ENCODE peak calls at places on chromosomes 7 and 10, in eight cellular contexts. One of them, this sample, is unnamed.

GRCh38 chr10:133260895-133261725 is 15.6 kb downstream of the ADAM8 start:
- DNase-seq in progenitor cell of endocrine pancreas: no peak
- DNase-seq in GM12878: no peak
- DNase-seq in colonic mucosa: peak
- DNase-seq in DND-41: no peak
- DNase-seq in fibroblast of villous mesenchyme: peak
- DNase-seq in lower leg skin: peak
- DNase-seq in psoas muscle: peak
- DNase-seq in this sample: peak

GRCh38 chr7:144725070-144725469 is 110.8 kb downstream of the TPK1 start:
- DNase-seq in colonic mucosa: no peak
- DNase-seq in psoas muscle: no peak
- DNase-seq in GM12878: no peak
- DNase-seq in fibroblast of villous mesenchyme: no peak
- DNase-seq in lower leg skin: no peak
- DNase-seq in DND-41: no peak
- DNase-seq in progenitor cell of endocrine pancreas: no peak
- DNase-seq in this sample: no peak

GRCh38 chr10:17276756-17277424 is 48.8 kb downstream of the VIM start:
- DNase-seq in lower leg skin: no peak
- DNase-seq in GM12878: no peak
- DNase-seq in progenitor cell of endocrine pancreas: no peak
- DNase-seq in colonic mucosa: no peak
- DNase-seq in psoas muscle: no peak
- DNase-seq in fibroblast of villous mesenchyme: no peak
- DNase-seq in DND-41: no peak
- DNase-seq in this sample: no peak

GRCh38 chr7:55786901-55787300 is 75.7 kb downstream of the SEPTIN14 start:
- DNase-seq in lower leg skin: peak
- DNase-seq in psoas muscle: no peak
- DNase-seq in GM12878: no peak
- DNase-seq in progenitor cell of endocrine pancreas: no peak
- DNase-seq in colonic mucosa: no peak
- DNase-seq in fibroblast of villous mesenchyme: no peak
- DNase-seq in DND-41: no peak
- DNase-seq in this sample: no peak

GRCh38 chr7:105210721-105211205 is 178.0 kb downstream of the SRPK2 start:
- DNase-seq in psoas muscle: no peak
- DNase-seq in fibroblast of villous mesenchyme: no peak
- DNase-seq in GM12878: peak
- DNase-seq in progenitor cell of endocrine pancreas: no peak
- DNase-seq in lower leg skin: no peak
- DNase-seq in DND-41: no peak
- DNase-seq in colonic mucosa: no peak
- DNase-seq in this sample: peak

GRCh38 chr10:1737222-1738061 is at the start of gene ADARB2:
- DNase-seq in fibroblast of villous mesenchyme: no peak
- DNase-seq in progenitor cell of endocrine pancreas: peak
- DNase-seq in DND-41: peak
- DNase-seq in lower leg skin: no peak
- DNase-seq in psoas muscle: no peak
- DNase-seq in GM12878: peak
- DNase-seq in colonic mucosa: no peak
- DNase-seq in this sample: peak

GRCh38 chr10:114472874-114473248 is 68.6 kb upstream of the AFAP1L2 start:
- DNase-seq in fibroblast of villous mesenchyme: no peak
- DNase-seq in progenitor cell of endocrine pancreas: no peak
- DNase-seq in lower leg skin: no peak
- DNase-seq in GM12878: no peak
- DNase-seq in psoas muscle: no peak
- DNase-seq in DND-41: no peak
- DNase-seq in colonic mucosa: no peak
- DNase-seq in this sample: no peak

GRCh38 chr10:127880557-127880956 is 12.2 kb downstream of the CLRN3 start:
- DNase-seq in DND-41: peak
- DNase-seq in psoas muscle: no peak
- DNase-seq in GM12878: no peak
- DNase-seq in progenitor cell of endocrine pancreas: no peak
- DNase-seq in lower leg skin: peak
- DNase-seq in colonic mucosa: peak
- DNase-seq in fibroblast of villous mesenchyme: no peak
- DNase-seq in this sample: no peak

GRCh38 chr7:130748531-130749389 is 14.8 kb upstream of the KLF14 start:
- DNase-seq in fibroblast of villous mesenchyme: no peak
- DNase-seq in progenitor cell of endocrine pancreas: no peak
- DNase-seq in DND-41: no peak
- DNase-seq in colonic mucosa: no peak
- DNase-seq in psoas muscle: no peak
- DNase-seq in lower leg skin: no peak
- DNase-seq in GM12878: no peak
- DNase-seq in this sample: no peak

GRCh38 chr7:158734861-158735260 is 30.3 kb upstream of the NCAPG2 start:
- DNase-seq in DND-41: no peak
- DNase-seq in colonic mucosa: no peak
- DNase-seq in psoas muscle: no peak
- DNase-seq in lower leg skin: no peak
- DNase-seq in progenitor cell of endocrine pancreas: no peak
- DNase-seq in fibroblast of villous mesenchyme: peak
- DNase-seq in GM12878: no peak
- DNase-seq in this sample: no peak

GRCh38 chr7:157077986-157078644 is 60.6 kb upstream of the UBE3C start:
- DNase-seq in GM12878: no peak
- DNase-seq in colonic mucosa: no peak
- DNase-seq in psoas muscle: no peak
- DNase-seq in progenitor cell of endocrine pancreas: peak
- DNase-seq in DND-41: no peak
- DNase-seq in fibroblast of villous mesenchyme: no peak
- DNase-seq in lower leg skin: no peak
- DNase-seq in this sample: peak

GRCh38 chr10:119191881-119192280 is 13.3 kb upstream of the PRDX3 start:
- DNase-seq in DND-41: no peak
- DNase-seq in psoas muscle: no peak
- DNase-seq in progenitor cell of endocrine pancreas: no peak
- DNase-seq in fibroblast of villous mesenchyme: no peak
- DNase-seq in colonic mucosa: no peak
- DNase-seq in GM12878: no peak
- DNase-seq in lower leg skin: peak
- DNase-seq in this sample: peak

GRCh38 chr10:122504551-122504950 is 43.2 kb downstream of the HTRA1 start:
- DNase-seq in lower leg skin: peak
- DNase-seq in progenitor cell of endocrine pancreas: no peak
- DNase-seq in psoas muscle: peak
- DNase-seq in fibroblast of villous mesenchyme: peak
- DNase-seq in colonic mucosa: peak
- DNase-seq in DND-41: no peak
- DNase-seq in GM12878: no peak
- DNase-seq in this sample: no peak

GRCh38 chr7:99975782-99976521 is at the start of gene AZGP1:
- DNase-seq in progenitor cell of endocrine pancreas: no peak
- DNase-seq in fibroblast of villous mesenchyme: no peak
- DNase-seq in lower leg skin: no peak
- DNase-seq in GM12878: no peak
- DNase-seq in DND-41: no peak
- DNase-seq in colonic mucosa: no peak
- DNase-seq in psoas muscle: no peak
- DNase-seq in this sample: no peak

GRCh38 chr10:82888809-82889455 is 1013.9 kb downstream of the NRG3 start:
- DNase-seq in DND-41: no peak
- DNase-seq in lower leg skin: no peak
- DNase-seq in colonic mucosa: no peak
- DNase-seq in psoas muscle: no peak
- DNase-seq in fibroblast of villous mesenchyme: no peak
- DNase-seq in progenitor cell of endocrine pancreas: no peak
- DNase-seq in GM12878: no peak
- DNase-seq in this sample: no peak

GRCh38 chr10:126264089-126265018 is 123.9 kb downstream of the ADAM12 start:
- DNase-seq in GM12878: no peak
- DNase-seq in DND-41: no peak
- DNase-seq in psoas muscle: no peak
- DNase-seq in progenitor cell of endocrine pancreas: no peak
- DNase-seq in fibroblast of villous mesenchyme: peak
- DNase-seq in lower leg skin: no peak
- DNase-seq in colonic mucosa: no peak
- DNase-seq in this sample: no peak

GRCh38 chr10:88028654-88029053 is 165.2 kb downstream of the PTEN start:
- DNase-seq in lower leg skin: no peak
- DNase-seq in fibroblast of villous mesenchyme: no peak
- DNase-seq in progenitor cell of endocrine pancreas: no peak
- DNase-seq in colonic mucosa: peak
- DNase-seq in DND-41: peak
- DNase-seq in GM12878: no peak
- DNase-seq in psoas muscle: no peak
- DNase-seq in this sample: no peak

GRCh38 chr7:1483536-1484505 is 20.4 kb downstream of the INTS1 start:
- DNase-seq in fibroblast of villous mesenchyme: no peak
- DNase-seq in GM12878: no peak
- DNase-seq in DND-41: no peak
- DNase-seq in psoas muscle: no peak
- DNase-seq in colonic mucosa: no peak
- DNase-seq in lower leg skin: no peak
- DNase-seq in progenitor cell of endocrine pancreas: no peak
- DNase-seq in this sample: no peak

GRCh38 chr10:94274142-94274787 is 88.5 kb downstream of the NOC3L start:
- DNase-seq in fibroblast of villous mesenchyme: peak
- DNase-seq in lower leg skin: peak
- DNase-seq in progenitor cell of endocrine pancreas: no peak
- DNase-seq in GM12878: no peak
- DNase-seq in psoas muscle: peak
- DNase-seq in DND-41: no peak
- DNase-seq in colonic mucosa: peak
- DNase-seq in this sample: no peak

GRCh38 chr10:121080324-121080807 is 229.2 kb downstream of the WDR11 start:
- DNase-seq in DND-41: no peak
- DNase-seq in lower leg skin: no peak
- DNase-seq in GM12878: no peak
- DNase-seq in fibroblast of villous mesenchyme: peak
- DNase-seq in psoas muscle: peak
- DNase-seq in progenitor cell of endocrine pancreas: no peak
- DNase-seq in colonic mucosa: peak
- DNase-seq in this sample: no peak

GRCh38 chr7:148507741-148508285 is 82.8 kb upstream of the C7orf33 start:
- DNase-seq in fibroblast of villous mesenchyme: no peak
- DNase-seq in lower leg skin: no peak
- DNase-seq in progenitor cell of endocrine pancreas: no peak
- DNase-seq in colonic mucosa: no peak
- DNase-seq in GM12878: no peak
- DNase-seq in DND-41: no peak
- DNase-seq in psoas muscle: no peak
- DNase-seq in this sample: peak

GRCh38 chr10:50621981-50622496 is 1.7 kb downstream of the SGMS1 start:
- DNase-seq in colonic mucosa: peak
- DNase-seq in lower leg skin: peak
- DNase-seq in psoas muscle: peak
- DNase-seq in GM12878: peak
- DNase-seq in progenitor cell of endocrine pancreas: peak
- DNase-seq in fibroblast of villous mesenchyme: peak
- DNase-seq in DND-41: peak
- DNase-seq in this sample: peak

GRCh38 chr7:46286957-46287356 is 365.9 kb upstream of the IGFBP3 start:
- DNase-seq in progenitor cell of endocrine pancreas: no peak
- DNase-seq in psoas muscle: no peak
- DNase-seq in DND-41: no peak
- DNase-seq in fibroblast of villous mesenchyme: no peak
- DNase-seq in GM12878: no peak
- DNase-seq in lower leg skin: no peak
- DNase-seq in colonic mucosa: no peak
- DNase-seq in this sample: no peak

DNA sequence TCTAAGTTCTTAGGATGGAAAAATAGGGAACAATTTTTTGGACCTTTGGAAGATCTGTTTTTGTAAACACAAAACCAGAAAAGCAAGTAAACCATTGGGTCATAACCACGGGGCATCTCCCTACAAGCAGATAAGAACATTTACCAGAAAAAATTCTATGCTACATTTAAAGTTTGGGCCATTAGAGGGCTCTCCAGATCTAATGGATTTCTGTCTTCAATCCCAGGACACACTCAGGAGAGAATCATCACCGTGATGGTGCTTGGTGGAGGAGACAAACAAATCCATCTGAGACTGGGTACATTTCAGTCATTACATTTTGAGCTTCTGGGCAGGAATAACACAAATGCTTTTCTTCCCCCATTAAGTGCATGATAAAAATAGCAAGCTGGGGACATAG is 178.4 kb upstream of the TARP start:
- DNase-seq in lower leg skin: no peak
- DNase-seq in GM12878: no peak
- DNase-seq in fibroblast of villous mesenchyme: peak
- DNase-seq in colonic mucosa: no peak
- DNase-seq in progenitor cell of endocrine pancreas: no peak
- DNase-seq in DND-41: no peak
- DNase-seq in psoas muscle: no peak
- DNase-seq in this sample: no peak
- TF ChIP-seq CTCF in lower leg skin: no peak
- TF ChIP-seq CTCF in GM12878: no peak
- TF ChIP-seq CTCF in fibroblast of villous mesenchyme: peak
- TF ChIP-seq CTCF in colonic mucosa: no peak
- TF ChIP-seq CTCF in progenitor cell of endocrine pancreas: peak
- TF ChIP-seq CTCF in DND-41: no peak
- TF ChIP-seq CTCF in psoas muscle: no peak
- TF ChIP-seq CTCF in this sample: no peak

GRCh38 chr7:12827219-12827821 is 139.9 kb downstream of the ARL4A start:
- DNase-seq in psoas muscle: no peak
- DNase-seq in colonic mucosa: no peak
- DNase-seq in DND-41: no peak
- DNase-seq in fibroblast of villous mesenchyme: no peak
- DNase-seq in GM12878: no peak
- DNase-seq in progenitor cell of endocrine pancreas: no peak
- DNase-seq in lower leg skin: no peak
- DNase-seq in this sample: no peak
- TF ChIP-seq CTCF in psoas muscle: no peak
- TF ChIP-seq CTCF in colonic mucosa: no peak
- TF ChIP-seq CTCF in DND-41: no peak
- TF ChIP-seq CTCF in fibroblast of villous mesenchyme: no peak
- TF ChIP-seq CTCF in GM12878: no peak
- TF ChIP-seq CTCF in progenitor cell of endocrine pancreas: no peak
- TF ChIP-seq CTCF in lower leg skin: no peak
- TF ChIP-seq CTCF in this sample: no peak

GRCh38 chr10:104614245-104614831 is 26.8 kb upstream of the SORCS3 start:
- DNase-seq in DND-41: peak
- DNase-seq in progenitor cell of endocrine pancreas: no peak
- DNase-seq in lower leg skin: no peak
- DNase-seq in colonic mucosa: peak
- DNase-seq in fibroblast of villous mesenchyme: no peak
- DNase-seq in GM12878: no peak
- DNase-seq in psoas muscle: no peak
- DNase-seq in this sample: peak
- TF ChIP-seq CTCF in DND-41: peak
- TF ChIP-seq CTCF in progenitor cell of endocrine pancreas: peak
- TF ChIP-seq CTCF in lower leg skin: no peak
- TF ChIP-seq CTCF in colonic mucosa: peak
- TF ChIP-seq CTCF in fibroblast of villous mesenchyme: peak
- TF ChIP-seq CTCF in GM12878: peak
- TF ChIP-seq CTCF in psoas muscle: peak
- TF ChIP-seq CTCF in this sample: peak

DNA sequence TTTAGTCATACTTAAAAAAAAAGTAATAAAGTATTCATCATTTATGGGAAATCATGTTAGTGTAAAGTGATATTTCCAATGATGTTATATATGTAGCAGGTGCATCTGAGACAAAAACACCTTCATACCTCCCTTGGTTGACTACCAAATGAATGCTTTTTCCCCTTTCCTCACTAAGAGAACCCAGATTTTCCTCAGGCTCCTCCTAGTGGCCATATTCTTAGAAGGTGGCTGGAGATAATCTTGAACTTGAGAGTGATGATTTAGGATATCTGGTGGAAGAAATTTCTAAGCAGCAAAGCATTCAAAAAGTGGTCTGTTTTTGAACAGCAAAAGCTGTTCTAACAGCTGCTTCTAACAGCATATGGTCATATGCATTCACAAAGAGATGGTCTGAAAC is 16.8 kb upstream of the DNAH11 start:
- DNase-seq in psoas muscle: no peak
- DNase-seq in GM12878: no peak
- DNase-seq in fibroblast of villous mesenchyme: no peak
- DNase-seq in colonic mucosa: no peak
- DNase-seq in lower leg skin: no peak
- DNase-seq in progenitor cell of endocrine pancreas: no peak
- DNase-seq in DND-41: no peak
- DNase-seq in this sample: no peak
- TF ChIP-seq CTCF in psoas muscle: peak
- TF ChIP-seq CTCF in GM12878: peak
- TF ChIP-seq CTCF in fibroblast of villous mesenchyme: peak
- TF ChIP-seq CTCF in colonic mucosa: peak
- TF ChIP-seq CTCF in lower leg skin: no peak
- TF ChIP-seq CTCF in progenitor cell of endocrine pancreas: peak
- TF ChIP-seq CTCF in DND-41: peak
- TF ChIP-seq CTCF in this sample: no peak